ENCODE peak calls at places on chromosomes 4 and X, in six cellular contexts. S is cardiac muscle cell, O is AG08395, F is colonic mucosa, G is GM20000, I is neural crest cell. Q is an unnamed sample.
A peak's percentile ranks its signal among the peaks of the same experiment; 100 is the strongest.

GRCh38 chr4:7904942-7905341 is 34.7 kb downstream of the AFAP1 start:
- DNase-seq in S (no peak), O (peak; percentile 67), F (no peak), G (no peak), I (no peak), Q (no peak)

GRCh38 chr4:89929425-89930272 is 35.0 kb downstream of the MMRN1 start:
- DNase-seq in S (no peak), O (no peak), F (no peak), G (peak; percentile 2), I (no peak), Q (no peak)

GRCh38 chr4:53780736-53781400 is 189.6 kb upstream of the LNX1 start:
- DNase-seq in S (no peak), O (peak; percentile 78), F (no peak), G (no peak), I (no peak), Q (no peak)

GRCh38 chr4:185165605-185166063 is 22.6 kb downstream of the SLC25A4 start:
- DNase-seq in S (no peak), O (peak; percentile 18), F (no peak), G (peak; percentile 41), I (no peak), Q (no peak)

GRCh38 chr4:174999407-174999806 is 81.2 kb downstream of the ADAM29 start:
- DNase-seq in S (no peak), O (no peak), F (no peak), G (no peak), I (no peak), Q (no peak)

GRCh38 chr4:78363031-78363430 is 188.5 kb upstream of the ANXA3 start:
- DNase-seq in S (no peak), O (no peak), F (no peak), G (no peak), I (no peak), Q (no peak)

GRCh38 chrX:24380273-24381036 is 20.0 kb downstream of the SUPT20HL1 start:
- DNase-seq in S (no peak), O (no peak), F (no peak), G (no peak), I (no peak), Q (no peak)

GRCh38 chr4:20474119-20474518 is 222.4 kb downstream of the SLIT2 start:
- DNase-seq in S (peak; percentile 62), O (peak; percentile 8), F (no peak), G (no peak), I (no peak), Q (no peak)

GRCh38 chrX:129593137-129593536 is 53.1 kb downstream of the OCRL start:
- DNase-seq in S (no peak), O (peak; percentile 41), F (no peak), G (no peak), I (no peak), Q (no peak)

GRCh38 chr4:183852910-183853555 is 52.1 kb upstream of the STOX2 start:
- DNase-seq in S (no peak), O (no peak), F (no peak), G (no peak), I (no peak), Q (no peak)

GRCh38 chrX:154013614-154014360 is 5.9 kb downstream of the IRAK1 start:
- DNase-seq in S (peak; percentile 42), O (peak; percentile 53), F (no peak), G (peak; percentile 59), I (peak; percentile 47), Q (peak; percentile 62)

Q was measured in glutamatergic neuron.